ENCODE peak calls at places on chromosomes 7 and 10, in ten cellular contexts. One of them, this sample, is unnamed.

GRCh38 chr10:17123062-17123661 is 6.4 kb downstream of the CUBN start:
- DNase-seq in mesendoderm: no peak
- DNase-seq in HepG2: no peak
- DNase-seq in prostate gland: no peak
- DNase-seq in NCI-H460: no peak
- DNase-seq in sigmoid colon: no peak
- DNase-seq in posterior vena cava: no peak
- DNase-seq in NCI-H1436: no peak
- DNase-seq in activated T-cell treated with anti-CD3 and anti-CD28 coated beads for 4 hours: no peak
- DNase-seq in CD8-positive, alpha-beta memory T cell: no peak
- DNase-seq in this sample: peak; percentile 79

GRCh38 chr10:3272300-3272699 is 99.7 kb upstream of the PITRM1 start:
- DNase-seq in NCI-H1436: no peak
- DNase-seq in mesendoderm: no peak
- DNase-seq in prostate gland: no peak
- DNase-seq in activated T-cell treated with anti-CD3 and anti-CD28 coated beads for 4 hours: no peak
- DNase-seq in sigmoid colon: no peak
- DNase-seq in CD8-positive, alpha-beta memory T cell: no peak
- DNase-seq in HepG2: no peak
- DNase-seq in NCI-H460: no peak
- DNase-seq in posterior vena cava: no peak
- DNase-seq in this sample: no peak

GRCh38 chr7:21923663-21924062 is 22.0 kb downstream of the CDCA7L start:
- DNase-seq in prostate gland: peak; percentile 40
- DNase-seq in NCI-H460: no peak
- DNase-seq in CD8-positive, alpha-beta memory T cell: no peak
- DNase-seq in activated T-cell treated with anti-CD3 and anti-CD28 coated beads for 4 hours: no peak
- DNase-seq in mesendoderm: peak; percentile 67
- DNase-seq in sigmoid colon: no peak
- DNase-seq in NCI-H1436: peak; percentile 47
- DNase-seq in HepG2: no peak
- DNase-seq in posterior vena cava: no peak
- DNase-seq in this sample: no peak

GRCh38 chr10:78752708-78753107 is 316.1 kb upstream of the ZMIZ1 start:
- DNase-seq in HepG2: no peak
- DNase-seq in mesendoderm: peak; percentile 87
- DNase-seq in posterior vena cava: peak; percentile 72
- DNase-seq in prostate gland: no peak
- DNase-seq in NCI-H460: no peak
- DNase-seq in activated T-cell treated with anti-CD3 and anti-CD28 coated beads for 4 hours: no peak
- DNase-seq in CD8-positive, alpha-beta memory T cell: no peak
- DNase-seq in sigmoid colon: no peak
- DNase-seq in NCI-H1436: no peak
- DNase-seq in this sample: no peak

GRCh38 chr7:156906281-156906680 is 13.3 kb upstream of the LMBR1 start:
- DNase-seq in NCI-H460: no peak
- DNase-seq in NCI-H1436: no peak
- DNase-seq in mesendoderm: no peak
- DNase-seq in HepG2: no peak
- DNase-seq in CD8-positive, alpha-beta memory T cell: no peak
- DNase-seq in prostate gland: no peak
- DNase-seq in activated T-cell treated with anti-CD3 and anti-CD28 coated beads for 4 hours: no peak
- DNase-seq in posterior vena cava: no peak
- DNase-seq in sigmoid colon: no peak
- DNase-seq in this sample: peak; percentile 84

GRCh38 chr7:57449904-57450303 is at the start of gene ZNF716:
- DNase-seq in CD8-positive, alpha-beta memory T cell: no peak
- DNase-seq in mesendoderm: no peak
- DNase-seq in activated T-cell treated with anti-CD3 and anti-CD28 coated beads for 4 hours: no peak
- DNase-seq in prostate gland: no peak
- DNase-seq in NCI-H460: no peak
- DNase-seq in posterior vena cava: no peak
- DNase-seq in NCI-H1436: no peak
- DNase-seq in HepG2: no peak
- DNase-seq in sigmoid colon: no peak
- DNase-seq in this sample: no peak

GRCh38 chr10:13483073-13483472 is 45.7 kb downstream of the BEND7 start:
- DNase-seq in prostate gland: no peak
- DNase-seq in CD8-positive, alpha-beta memory T cell: no peak
- DNase-seq in mesendoderm: no peak
- DNase-seq in activated T-cell treated with anti-CD3 and anti-CD28 coated beads for 4 hours: no peak
- DNase-seq in posterior vena cava: no peak
- DNase-seq in sigmoid colon: no peak
- DNase-seq in NCI-H1436: no peak
- DNase-seq in HepG2: no peak
- DNase-seq in NCI-H460: no peak
- DNase-seq in this sample: no peak

GRCh38 chr7:44711528-44711927 is 37.1 kb upstream of the ZMIZ2 start:
- DNase-seq in mesendoderm: no peak
- DNase-seq in sigmoid colon: peak; percentile 57
- DNase-seq in prostate gland: no peak
- DNase-seq in NCI-H1436: no peak
- DNase-seq in NCI-H460: no peak
- DNase-seq in posterior vena cava: peak; percentile 44
- DNase-seq in CD8-positive, alpha-beta memory T cell: no peak
- DNase-seq in HepG2: no peak
- DNase-seq in activated T-cell treated with anti-CD3 and anti-CD28 coated beads for 4 hours: no peak
- DNase-seq in this sample: no peak

GRCh38 chr7:103048833-103049232 is 25.8 kb downstream of the FBXL13 start:
- DNase-seq in posterior vena cava: no peak
- DNase-seq in sigmoid colon: no peak
- DNase-seq in NCI-H460: no peak
- DNase-seq in prostate gland: no peak
- DNase-seq in CD8-positive, alpha-beta memory T cell: no peak
- DNase-seq in mesendoderm: peak; percentile 62
- DNase-seq in HepG2: no peak
- DNase-seq in NCI-H1436: no peak
- DNase-seq in activated T-cell treated with anti-CD3 and anti-CD28 coated beads for 4 hours: no peak
- DNase-seq in this sample: no peak

GRCh38 chr10:110493832-110494426 is 3.8 kb upstream of the DUSP5 start:
- DNase-seq in HepG2: no peak
- DNase-seq in sigmoid colon: no peak
- DNase-seq in posterior vena cava: no peak
- DNase-seq in mesendoderm: peak; percentile 97
- DNase-seq in NCI-H1436: no peak
- DNase-seq in activated T-cell treated with anti-CD3 and anti-CD28 coated beads for 4 hours: no peak
- DNase-seq in prostate gland: no peak
- DNase-seq in NCI-H460: no peak
- DNase-seq in CD8-positive, alpha-beta memory T cell: no peak
- DNase-seq in this sample: no peak

GRCh38 chr10:62075414-62075813 is 173.9 kb downstream of the ARID5B start:
- DNase-seq in NCI-H460: no peak
- DNase-seq in posterior vena cava: no peak
- DNase-seq in CD8-positive, alpha-beta memory T cell: no peak
- DNase-seq in activated T-cell treated with anti-CD3 and anti-CD28 coated beads for 4 hours: no peak
- DNase-seq in HepG2: no peak
- DNase-seq in NCI-H1436: peak; percentile 16
- DNase-seq in mesendoderm: no peak
- DNase-seq in sigmoid colon: no peak
- DNase-seq in prostate gland: no peak
- DNase-seq in this sample: peak; percentile 42

GRCh38 chr7:149319376-149319775 is 57.4 kb downstream of the ZNF783 start:
- DNase-seq in activated T-cell treated with anti-CD3 and anti-CD28 coated beads for 4 hours: no peak
- DNase-seq in sigmoid colon: no peak
- DNase-seq in NCI-H1436: no peak
- DNase-seq in posterior vena cava: no peak
- DNase-seq in prostate gland: no peak
- DNase-seq in HepG2: no peak
- DNase-seq in CD8-positive, alpha-beta memory T cell: no peak
- DNase-seq in mesendoderm: no peak
- DNase-seq in NCI-H460: no peak
- DNase-seq in this sample: no peak

GRCh38 chr7:87359366-87359765 is 13.9 kb downstream of the CROT start:
- DNase-seq in sigmoid colon: no peak
- DNase-seq in posterior vena cava: no peak
- DNase-seq in HepG2: no peak
- DNase-seq in NCI-H460: no peak
- DNase-seq in mesendoderm: no peak
- DNase-seq in activated T-cell treated with anti-CD3 and anti-CD28 coated beads for 4 hours: no peak
- DNase-seq in prostate gland: peak; percentile 36
- DNase-seq in NCI-H1436: no peak
- DNase-seq in CD8-positive, alpha-beta memory T cell: no peak
- DNase-seq in this sample: peak; percentile 36

GRCh38 chr7:34036069-34036920 is 131.0 kb downstream of the BMPER start:
- DNase-seq in activated T-cell treated with anti-CD3 and anti-CD28 coated beads for 4 hours: no peak
- DNase-seq in NCI-H460: peak; percentile 97
- DNase-seq in mesendoderm: peak; percentile 44
- DNase-seq in NCI-H1436: no peak
- DNase-seq in prostate gland: no peak
- DNase-seq in CD8-positive, alpha-beta memory T cell: no peak
- DNase-seq in posterior vena cava: peak; percentile 82
- DNase-seq in sigmoid colon: no peak
- DNase-seq in HepG2: peak; percentile 84
- DNase-seq in this sample: no peak

GRCh38 chr10:46255696-46256355 is 31.0 kb upstream of the ANTXRL start:
- DNase-seq in mesendoderm: peak; percentile 86
- DNase-seq in posterior vena cava: peak; percentile 91
- DNase-seq in CD8-positive, alpha-beta memory T cell: no peak
- DNase-seq in NCI-H460: peak; percentile 40
- DNase-seq in sigmoid colon: peak; percentile 75
- DNase-seq in HepG2: peak; percentile 43
- DNase-seq in NCI-H1436: no peak
- DNase-seq in prostate gland: no peak
- DNase-seq in activated T-cell treated with anti-CD3 and anti-CD28 coated beads for 4 hours: peak; percentile 32
- DNase-seq in this sample: peak; percentile 24

GRCh38 chr10:112553315-112553714 is 106.3 kb downstream of the VTI1A start:
- DNase-seq in CD8-positive, alpha-beta memory T cell: no peak
- DNase-seq in HepG2: no peak
- DNase-seq in sigmoid colon: no peak
- DNase-seq in posterior vena cava: no peak
- DNase-seq in prostate gland: no peak
- DNase-seq in NCI-H460: no peak
- DNase-seq in mesendoderm: no peak
- DNase-seq in activated T-cell treated with anti-CD3 and anti-CD28 coated beads for 4 hours: no peak
- DNase-seq in NCI-H1436: no peak
- DNase-seq in this sample: no peak

GRCh38 chr7:51376420-51377092 is 59.9 kb upstream of the COBL start:
- DNase-seq in CD8-positive, alpha-beta memory T cell: no peak
- DNase-seq in HepG2: no peak
- DNase-seq in NCI-H1436: no peak
- DNase-seq in NCI-H460: no peak
- DNase-seq in mesendoderm: no peak
- DNase-seq in prostate gland: peak; percentile 19
- DNase-seq in activated T-cell treated with anti-CD3 and anti-CD28 coated beads for 4 hours: no peak
- DNase-seq in posterior vena cava: no peak
- DNase-seq in sigmoid colon: no peak
- DNase-seq in this sample: no peak

GRCh38 chr7:154853063-154853726 is 149.7 kb downstream of the PAXIP1 start:
- DNase-seq in CD8-positive, alpha-beta memory T cell: no peak
- DNase-seq in sigmoid colon: peak; percentile 49
- DNase-seq in NCI-H1436: no peak
- DNase-seq in posterior vena cava: peak; percentile 50
- DNase-seq in prostate gland: no peak
- DNase-seq in mesendoderm: no peak
- DNase-seq in activated T-cell treated with anti-CD3 and anti-CD28 coated beads for 4 hours: no peak
- DNase-seq in NCI-H460: no peak
- DNase-seq in HepG2: no peak
- DNase-seq in this sample: no peak

GRCh38 chr7:5143935-5144903 is 45.8 kb upstream of the WIPI2 start:
- DNase-seq in NCI-H460: no peak
- DNase-seq in CD8-positive, alpha-beta memory T cell: peak; percentile 89
- DNase-seq in HepG2: no peak
- DNase-seq in activated T-cell treated with anti-CD3 and anti-CD28 coated beads for 4 hours: peak; percentile 40
- DNase-seq in NCI-H1436: no peak
- DNase-seq in sigmoid colon: no peak
- DNase-seq in posterior vena cava: no peak
- DNase-seq in prostate gland: no peak
- DNase-seq in mesendoderm: no peak
- DNase-seq in this sample: no peak

GRCh38 chr7:131154380-131154779 is 173.3 kb upstream of the MKLN1 start:
- DNase-seq in NCI-H460: no peak
- DNase-seq in posterior vena cava: no peak
- DNase-seq in CD8-positive, alpha-beta memory T cell: no peak
- DNase-seq in HepG2: no peak
- DNase-seq in sigmoid colon: no peak
- DNase-seq in activated T-cell treated with anti-CD3 and anti-CD28 coated beads for 4 hours: no peak
- DNase-seq in NCI-H1436: no peak
- DNase-seq in mesendoderm: no peak
- DNase-seq in prostate gland: no peak
- DNase-seq in this sample: no peak

GRCh38 chr7:155702616-155703015 is 58.2 kb downstream of the RBM33 start:
- DNase-seq in mesendoderm: no peak
- DNase-seq in NCI-H1436: no peak
- DNase-seq in posterior vena cava: no peak
- DNase-seq in NCI-H460: no peak
- DNase-seq in prostate gland: no peak
- DNase-seq in activated T-cell treated with anti-CD3 and anti-CD28 coated beads for 4 hours: no peak
- DNase-seq in CD8-positive, alpha-beta memory T cell: no peak
- DNase-seq in sigmoid colon: no peak
- DNase-seq in HepG2: no peak
- DNase-seq in this sample: no peak

GRCh38 chr7:76191783-76192240 is 9.9 kb upstream of the SRRM3 start:
- DNase-seq in prostate gland: no peak
- DNase-seq in NCI-H1436: no peak
- DNase-seq in mesendoderm: peak; percentile 96
- DNase-seq in NCI-H460: no peak
- DNase-seq in sigmoid colon: no peak
- DNase-seq in HepG2: peak; percentile 46
- DNase-seq in posterior vena cava: no peak
- DNase-seq in activated T-cell treated with anti-CD3 and anti-CD28 coated beads for 4 hours: no peak
- DNase-seq in CD8-positive, alpha-beta memory T cell: no peak
- DNase-seq in this sample: peak; percentile 16

GRCh38 chr7:80107278-80107677 is 27.4 kb upstream of the GNAI1 start:
- DNase-seq in HepG2: no peak
- DNase-seq in NCI-H460: no peak
- DNase-seq in posterior vena cava: no peak
- DNase-seq in sigmoid colon: no peak
- DNase-seq in activated T-cell treated with anti-CD3 and anti-CD28 coated beads for 4 hours: no peak
- DNase-seq in mesendoderm: no peak
- DNase-seq in NCI-H1436: no peak
- DNase-seq in prostate gland: no peak
- DNase-seq in CD8-positive, alpha-beta memory T cell: peak; percentile 33
- DNase-seq in this sample: no peak

GRCh38 chr7:4218481-4218880 is 463.6 kb upstream of the FOXK1 start:
- DNase-seq in mesendoderm: no peak
- DNase-seq in activated T-cell treated with anti-CD3 and anti-CD28 coated beads for 4 hours: no peak
- DNase-seq in CD8-positive, alpha-beta memory T cell: no peak
- DNase-seq in posterior vena cava: no peak
- DNase-seq in HepG2: no peak
- DNase-seq in NCI-H1436: no peak
- DNase-seq in prostate gland: no peak
- DNase-seq in sigmoid colon: no peak
- DNase-seq in NCI-H460: no peak
- DNase-seq in this sample: no peak

GRCh38 chr10:131062621-131063260 is 248.8 kb downstream of the TCERG1L start:
- DNase-seq in prostate gland: no peak
- DNase-seq in HepG2: no peak
- DNase-seq in CD8-positive, alpha-beta memory T cell: no peak
- DNase-seq in sigmoid colon: no peak
- DNase-seq in NCI-H1436: no peak
- DNase-seq in NCI-H460: no peak
- DNase-seq in activated T-cell treated with anti-CD3 and anti-CD28 coated beads for 4 hours: no peak
- DNase-seq in posterior vena cava: peak; percentile 46
- DNase-seq in mesendoderm: no peak
- DNase-seq in this sample: no peak

GRCh38 chr7:21942955-21943354 is 2.7 kb downstream of the CDCA7L start:
- DNase-seq in mesendoderm: no peak
- DNase-seq in posterior vena cava: no peak
- DNase-seq in CD8-positive, alpha-beta memory T cell: no peak
- DNase-seq in HepG2: no peak
- DNase-seq in activated T-cell treated with anti-CD3 and anti-CD28 coated beads for 4 hours: no peak
- DNase-seq in sigmoid colon: no peak
- DNase-seq in NCI-H460: no peak
- DNase-seq in prostate gland: no peak
- DNase-seq in NCI-H1436: no peak
- DNase-seq in this sample: no peak

GRCh38 chr7:90681336-90682019 is 85.4 kb downstream of the CDK14 start:
- DNase-seq in CD8-positive, alpha-beta memory T cell: no peak
- DNase-seq in mesendoderm: no peak
- DNase-seq in NCI-H1436: no peak
- DNase-seq in sigmoid colon: no peak
- DNase-seq in prostate gland: no peak
- DNase-seq in HepG2: no peak
- DNase-seq in NCI-H460: no peak
- DNase-seq in posterior vena cava: no peak
- DNase-seq in activated T-cell treated with anti-CD3 and anti-CD28 coated beads for 4 hours: no peak
- DNase-seq in this sample: no peak

GRCh38 chr10:129888784-129889616 is 75.1 kb downstream of the EBF3 start:
- DNase-seq in mesendoderm: peak; percentile 86
- DNase-seq in sigmoid colon: no peak
- DNase-seq in prostate gland: no peak
- DNase-seq in HepG2: no peak
- DNase-seq in posterior vena cava: peak; percentile 87
- DNase-seq in activated T-cell treated with anti-CD3 and anti-CD28 coated beads for 4 hours: peak; percentile 16
- DNase-seq in CD8-positive, alpha-beta memory T cell: peak; percentile 14
- DNase-seq in NCI-H460: peak; percentile 16
- DNase-seq in NCI-H1436: no peak
- DNase-seq in this sample: peak; percentile 37

This sample was measured in AG10803.